ENCODE peak calls at places on chromosomes 3 and 15, in four cellular contexts. I is hepatic stellate cell; P is activated CD4-positive, alpha-beta T cell treated with anti-CD3 and anti-CD28 coated beads for 4 hours; A is T-cell. Q is an unnamed sample.

GRCh38 chr3:21036888-21037287 is 714.1 kb downstream of the ZNF385D start:
- DNase-seq in A (no peak), P (no peak), I (no peak), Q (no peak)

GRCh38 chr3:141557961-141558706 is 71.3 kb downstream of the RASA2 start:
- DNase-seq in A (no peak), I (no peak), P (no peak), Q (no peak)

GRCh38 chr15:44033894-44034293 is 161.2 kb downstream of the FRMD5 start:
- DNase-seq in A (no peak), P (no peak), I (no peak), Q (no peak)

GRCh38 chr3:24201301-24201700 is 256.2 kb downstream of the NR1D2 start:
- DNase-seq in I (no peak), P (no peak), A (no peak), Q (no peak)

GRCh38 chr3:133124511-133124910 is 86.3 kb downstream of the TMEM108 start:
- DNase-seq in I (no peak), P (no peak), A (no peak), Q (peak)

GRCh38 chr3:128472462-128473179 is 5.9 kb upstream of the DNAJB8 start:
- DNase-seq in P (no peak), A (no peak), I (no peak), Q (no peak)

GRCh38 chr3:8996681-8997121 is 33.4 kb upstream of the RAD18 start:
- DNase-seq in I (no peak), P (no peak), A (no peak), Q (peak)

GRCh38 chr15:55267401-55268053 is 22.1 kb downstream of the RAB27A start:
- DNase-seq in A (peak), P (peak), I (no peak), Q (peak)

GRCh38 chr3:159764211-159765024 is 224.2 kb upstream of the IL12A start:
- DNase-seq in A (no peak), I (peak), P (no peak), Q (peak)

GRCh38 chr15:51801391-51801835 is 28.0 kb upstream of the TMOD3 start:
- DNase-seq in A (no peak), P (no peak), I (no peak), Q (peak)

GRCh38 chr3:192273001-192273400 is 454.3 kb downstream of the FGF12 start:
- DNase-seq in A (no peak), I (no peak), P (no peak), Q (no peak)

GRCh38 chr15:36896949-36897348 is 203.4 kb downstream of the MEIS2 start:
- DNase-seq in I (no peak), A (no peak), P (no peak), Q (no peak)

GRCh38 chr3:118991775-118992174 is 42.9 kb downstream of the IGSF11 start:
- DNase-seq in A (no peak), I (no peak), P (no peak), Q (no peak)

GRCh38 chr15:76996526-76997401 is 1.8 kb downstream of the PSTPIP1 start:
- DNase-seq in P (peak), I (peak), A (peak), Q (peak)

GRCh38 chr15:45314960-45315359 is 62.9 kb downstream of the SLC28A2 start:
- DNase-seq in I (no peak), P (no peak), A (peak), Q (no peak)

GRCh38 chr3:135560847-135561246 is 404.7 kb upstream of the PPP2R3A start:
- DNase-seq in A (no peak), P (no peak), I (no peak), Q (no peak)

GRCh38 chr3:32239638-32240550 is 1.4 kb downstream of the CMTM8 start:
- DNase-seq in P (peak), A (peak), I (peak), Q (no peak)

GRCh38 chr15:68502398-68502901 is 70.5 kb upstream of the ITGA11 start:
- DNase-seq in P (no peak), I (no peak), A (no peak), Q (no peak)

GRCh38 chr3:50100956-50101845 is 12.5 kb downstream of the RBM5 start:
- DNase-seq in P (no peak), I (no peak), A (no peak), Q (no peak)

GRCh38 chr3:130748520-130748919 is 1.9 kb upstream of the PIK3R4 start:
- DNase-seq in P (no peak), I (no peak), A (no peak), Q (no peak)

GRCh38 chr15:36738817-36739216 is 159.4 kb downstream of the CDIN1 start:
- DNase-seq in A (no peak), I (no peak), P (no peak), Q (no peak)

GRCh38 chr3:120496278-120496975 is 45.6 kb upstream of the FSTL1 start:
- DNase-seq in A (no peak), P (no peak), I (peak), Q (no peak)

GRCh38 chr3:47607335-47607734 is 28.7 kb upstream of the CSPG5 start:
- DNase-seq in A (no peak), I (no peak), P (no peak), Q (no peak)

GRCh38 chr15:89450076-89451006 is 46.0 kb downstream of the RHCG start:
- DNase-seq in A (no peak), I (no peak), P (no peak), Q (no peak)

GRCh38 chr3:27089641-27090040 is 279.5 kb downstream of the NEK10 start:
- DNase-seq in A (no peak), I (no peak), P (no peak), Q (no peak)